ENCODE peak calls at places on chromosomes 12 and 14, in four cellular contexts. I is skeletal muscle cell; Y is endothelial cell; S is stimulated activated CD4-positive, alpha-beta T cell treated with anti-CD3 and anti-CD28 coated beads, Interleukin-4, amount 100 ng/mL, for 48 hours. N is an unnamed sample.

GRCh38 chr12:43992856-43993255 is 157.0 kb downstream of the TMEM117 start:
- DNase-seq in S (no peak), I (no peak), Y (no peak), N (no peak)

GRCh38 chr12:110704750-110705149 is 15.8 kb upstream of the HVCN1 start:
- DNase-seq in S (no peak), I (no peak), Y (no peak), N (no peak)

GRCh38 chr12:18646307-18646706 is 91.5 kb downstream of the PLCZ1 start:
- DNase-seq in I (no peak), S (no peak), Y (no peak), N (no peak)

GRCh38 chr12:126784328-126784921 is 1482.5 kb upstream of the TMEM132C start:
- DNase-seq in S (peak), Y (no peak), I (no peak), N (no peak)

GRCh38 chr14:49769581-49770211 is 1.7 kb downstream of the KLHDC2 start:
- DNase-seq in I (no peak), S (no peak), Y (no peak), N (no peak)

GRCh38 chr12:115135800-115136211 is 451.8 kb upstream of the TBX3 start:
- DNase-seq in Y (no peak), I (no peak), S (no peak), N (no peak)

GRCh38 chr12:55929306-55929791 is 1.6 kb upstream of the DGKA start:
- DNase-seq in I (no peak), S (peak), Y (no peak), N (peak)

GRCh38 chr14:92973265-92973797 is 50.4 kb downstream of the CHGA start:
- DNase-seq in S (peak), Y (peak), I (no peak), N (peak)

GRCh38 chr12:115012861-115013667 is 329.1 kb upstream of the TBX3 start:
- DNase-seq in I (no peak), S (no peak), Y (no peak), N (no peak)

GRCh38 chr14:73277376-73277775 is 40.1 kb downstream of the PAPLN start:
- DNase-seq in S (no peak), Y (no peak), I (no peak), N (no peak)

GRCh38 chr14:86334355-86334754 is 804.4 kb downstream of the FLRT2 start:
- DNase-seq in I (no peak), Y (no peak), S (no peak), N (no peak)

GRCh38 chr12:46386360-46386867 is 13.8 kb upstream of the SLC38A2 start:
- DNase-seq in Y (no peak), S (no peak), I (peak), N (no peak)

GRCh38 chr12:40325349-40325960 is 100.7 kb downstream of the LRRK2 start:
- DNase-seq in I (no peak), S (no peak), Y (peak), N (no peak)

GRCh38 chr14:53110103-53110502 is 43.0 kb downstream of the DDHD1 start:
- DNase-seq in S (no peak), I (no peak), Y (no peak), N (no peak)

GRCh38 chr12:98328467-98328866 is 186.9 kb upstream of the TMPO start:
- DNase-seq in S (no peak), Y (no peak), I (no peak), N (no peak)

GRCh38 chr12:107369679-107370078 is 276.3 kb upstream of the CRY1 start:
- DNase-seq in S (no peak), Y (no peak), I (no peak), N (no peak)

GRCh38 chr12:132560421-132560830 is 50.0 kb downstream of the LRCOL1 start:
- DNase-seq in S (peak), Y (no peak), I (no peak), N (peak)

GRCh38 chr14:37991027-37991426 is 216.7 kb upstream of the SSTR1 start:
- DNase-seq in I (no peak), S (no peak), Y (no peak), N (no peak)

GRCh38 chr12:46209165-46209564 is 59.7 kb downstream of the SLC38A1 start:
- DNase-seq in S (no peak), Y (no peak), I (no peak), N (no peak)

GRCh38 chr14:88542857-88543795 is 11.7 kb downstream of the PTPN21 start:
- DNase-seq in Y (no peak), I (no peak), S (no peak), N (no peak)

GRCh38 chr14:73764881-73765280 is 50.7 kb upstream of the PNMA1 start:
- DNase-seq in I (no peak), Y (no peak), S (no peak), N (peak)

GRCh38 chr14:98954347-98955000 is 317.5 kb downstream of the BCL11B start:
- DNase-seq in Y (no peak), I (no peak), S (no peak), N (peak)

GRCh38 chr14:49942090-49942489 is 49.2 kb downstream of the ARF6 start:
- DNase-seq in S (no peak), Y (no peak), I (no peak), N (no peak)

GRCh38 chr12:85029456-85029855 is 6.6 kb downstream of the TSPAN19 start:
- DNase-seq in S (no peak), Y (no peak), I (no peak), N (no peak)

GRCh38 chr14:51604078-51604477 is 47.6 kb upstream of the FRMD6 start:
- DNase-seq in Y (no peak), S (no peak), I (peak), N (no peak)

GRCh38 chr12:89346741-89347324 is 5.5 kb downstream of the DUSP6 start:
- DNase-seq in S (no peak), I (no peak), Y (peak), N (no peak)

GRCh38 chr14:69882086-69882864 is 3.1 kb downstream of the SMOC1 start:
- DNase-seq in I (no peak), Y (no peak), S (no peak), N (no peak)

GRCh38 chr12:70078161-70078560 is 165.1 kb upstream of the CNOT2 start:
- DNase-seq in S (no peak), I (no peak), Y (no peak), N (no peak)

GRCh38 chr12:47808049-47808448 is 11.7 kb downstream of the HDAC7 start:
- DNase-seq in S (peak), Y (no peak), I (no peak), N (peak)

GRCh38 chr14:99264691-99265090 is 7.3 kb downstream of the BCL11B start:
- DNase-seq in Y (no peak), S (no peak), I (no peak), N (peak)

GRCh38 chr14:99781853-99782610 is 11.2 kb upstream of the EML1 start:
- DNase-seq in I (no peak), S (no peak), Y (no peak), N (no peak)

GRCh38 chr12:132634411-132634990 is 15.9 kb downstream of the P2RX2 start:
- DNase-seq in Y (no peak), S (no peak), I (no peak), N (peak)

GRCh38 chr12:19288603-19289244 is 150.6 kb upstream of the AEBP2 start:
- DNase-seq in Y (no peak), I (no peak), S (no peak), N (no peak)

GRCh38 chr12:25552681-25553080 is 402 bp downstream of the LMNTD1 start:
- DNase-seq in I (peak), S (no peak), Y (no peak), N (no peak)

GRCh38 chr12:108832730-108833354 is 24.5 kb downstream of the SSH1 start:
- DNase-seq in I (peak), Y (no peak), S (no peak), N (peak)

GRCh38 chr14:21097616-21098133 is 780 bp downstream of the ZNF219 start:
- DNase-seq in Y (no peak), S (no peak), I (no peak), N (peak)

GRCh38 chr12:15700595-15700994 is 88.6 kb downstream of the EPS8 start:
- DNase-seq in Y (no peak), S (no peak), I (peak), N (no peak)